ENCODE peak calls at places on chromosomes 16 and 17, in four cellular contexts. One of them, this sample, is unnamed.

GRCh38 chr16:31360296-31360695 is 5.3 kb downstream of the ITGAX start:
- DNase-seq in HepG2: no peak
- DNase-seq in K562: no peak
- DNase-seq in H1: no peak
- DNase-seq in this sample: no peak

GRCh38 chr16:50083996-50084395 is 18.2 kb downstream of the HEATR3 start:
- DNase-seq in K562: no peak
- DNase-seq in HepG2: no peak
- DNase-seq in H1: no peak
- DNase-seq in this sample: no peak

GRCh38 chr16:66150691-66151090 is 215.8 kb upstream of the CDH5 start:
- DNase-seq in H1: no peak
- DNase-seq in K562: no peak
- DNase-seq in HepG2: no peak
- DNase-seq in this sample: no peak

GRCh38 chr17:78717431-78717980 is 64.6 kb downstream of the CYTH1 start:
- DNase-seq in H1: no peak
- DNase-seq in HepG2: peak
- DNase-seq in K562: no peak
- DNase-seq in this sample: peak

GRCh38 chr17:63113167-63113566 is 147.1 kb downstream of the TANC2 start:
- DNase-seq in K562: peak
- DNase-seq in HepG2: peak
- DNase-seq in H1: no peak
- DNase-seq in this sample: peak

GRCh38 chr17:29645516-29646051 is 22.9 kb upstream of the CORO6 start:
- DNase-seq in HepG2: no peak
- DNase-seq in H1: no peak
- DNase-seq in K562: no peak
- DNase-seq in this sample: no peak

GRCh38 chr17:69906306-69906705 is 168.7 kb upstream of the KCNJ16 start:
- DNase-seq in K562: no peak
- DNase-seq in H1: no peak
- DNase-seq in HepG2: no peak
- DNase-seq in this sample: no peak

GRCh38 chr16:69397821-69398521 is 12.2 kb upstream of the TERF2 start:
- DNase-seq in H1: no peak
- DNase-seq in HepG2: peak
- DNase-seq in K562: no peak
- DNase-seq in this sample: peak

GRCh38 chr16:58198739-58199411 is 969 bp upstream of the CSNK2A2 start:
- DNase-seq in HepG2: no peak
- DNase-seq in K562: no peak
- DNase-seq in H1: no peak
- DNase-seq in this sample: no peak

GRCh38 chr16:88965411-88965810 is 11.6 kb downstream of the CBFA2T3 start:
- DNase-seq in H1: no peak
- DNase-seq in HepG2: no peak
- DNase-seq in K562: no peak
- DNase-seq in this sample: no peak

GRCh38 chr16:87344931-87345631 is 27.9 kb upstream of the C16orf95 start:
- DNase-seq in HepG2: no peak
- DNase-seq in K562: no peak
- DNase-seq in H1: no peak
- DNase-seq in this sample: no peak

GRCh38 chr16:86778108-86778745 is 199.9 kb downstream of the FOXL1 start:
- DNase-seq in K562: no peak
- DNase-seq in HepG2: no peak
- DNase-seq in H1: no peak
- DNase-seq in this sample: no peak

GRCh38 chr16:87216824-87217205 is 100.4 kb downstream of the C16orf95 start:
- DNase-seq in HepG2: no peak
- DNase-seq in K562: no peak
- DNase-seq in H1: no peak
- DNase-seq in this sample: no peak

GRCh38 chr16:89923640-89924297 is 627 bp downstream of the TUBB3 start:
- DNase-seq in HepG2: peak
- DNase-seq in H1: no peak
- DNase-seq in K562: no peak
- DNase-seq in this sample: no peak

GRCh38 chr16:28984619-28985135 is at the start of gene LAT:
- DNase-seq in HepG2: no peak
- DNase-seq in K562: no peak
- DNase-seq in H1: no peak
- DNase-seq in this sample: no peak

GRCh38 chr17:82781894-82782274 is 30.0 kb downstream of the TBCD start:
- DNase-seq in K562: peak
- DNase-seq in H1: peak
- DNase-seq in HepG2: peak
- DNase-seq in this sample: peak

GRCh38 chr17:9878791-9879525 is 26.1 kb downstream of the RCVRN start:
- DNase-seq in H1: no peak
- DNase-seq in HepG2: no peak
- DNase-seq in K562: no peak
- DNase-seq in this sample: no peak

GRCh38 chr16:11392041-11392581 is 46.9 kb downstream of the RMI2 start:
- DNase-seq in HepG2: no peak
- DNase-seq in H1: no peak
- DNase-seq in K562: no peak
- DNase-seq in this sample: no peak

GRCh38 chr16:4052801-4053662 is 63.2 kb downstream of the ADCY9 start:
- DNase-seq in HepG2: no peak
- DNase-seq in K562: no peak
- DNase-seq in H1: no peak
- DNase-seq in this sample: no peak

GRCh38 chr17:82985973-82986372 is 93.4 kb upstream of the METRNL start:
- DNase-seq in H1: no peak
- DNase-seq in HepG2: no peak
- DNase-seq in K562: no peak
- DNase-seq in this sample: no peak

GRCh38 chr17:64411999-64412771 is 21.5 kb upstream of the PECAM1 start:
- DNase-seq in K562: no peak
- DNase-seq in H1: peak
- DNase-seq in HepG2: no peak
- DNase-seq in this sample: no peak

GRCh38 chr17:60138769-60139437 is 10.9 kb upstream of the CA4 start:
- DNase-seq in K562: no peak
- DNase-seq in H1: no peak
- DNase-seq in HepG2: no peak
- DNase-seq in this sample: no peak

GRCh38 chr16:15906439-15906838 is 18.0 kb upstream of the CEP20 start:
- DNase-seq in H1: no peak
- DNase-seq in HepG2: no peak
- DNase-seq in K562: no peak
- DNase-seq in this sample: no peak

GRCh38 chr17:75901727-75902126 is 3.0 kb downstream of the MRPL38 start:
- DNase-seq in K562: no peak
- DNase-seq in HepG2: no peak
- DNase-seq in H1: no peak
- DNase-seq in this sample: no peak
- TF ChIP-seq PHF8 in K562: no peak
- TF ChIP-seq PHF8 in HepG2: no peak
- TF ChIP-seq PHF8 in H1: no peak
- TF ChIP-seq PHF8 in this sample: no peak

DNA sequence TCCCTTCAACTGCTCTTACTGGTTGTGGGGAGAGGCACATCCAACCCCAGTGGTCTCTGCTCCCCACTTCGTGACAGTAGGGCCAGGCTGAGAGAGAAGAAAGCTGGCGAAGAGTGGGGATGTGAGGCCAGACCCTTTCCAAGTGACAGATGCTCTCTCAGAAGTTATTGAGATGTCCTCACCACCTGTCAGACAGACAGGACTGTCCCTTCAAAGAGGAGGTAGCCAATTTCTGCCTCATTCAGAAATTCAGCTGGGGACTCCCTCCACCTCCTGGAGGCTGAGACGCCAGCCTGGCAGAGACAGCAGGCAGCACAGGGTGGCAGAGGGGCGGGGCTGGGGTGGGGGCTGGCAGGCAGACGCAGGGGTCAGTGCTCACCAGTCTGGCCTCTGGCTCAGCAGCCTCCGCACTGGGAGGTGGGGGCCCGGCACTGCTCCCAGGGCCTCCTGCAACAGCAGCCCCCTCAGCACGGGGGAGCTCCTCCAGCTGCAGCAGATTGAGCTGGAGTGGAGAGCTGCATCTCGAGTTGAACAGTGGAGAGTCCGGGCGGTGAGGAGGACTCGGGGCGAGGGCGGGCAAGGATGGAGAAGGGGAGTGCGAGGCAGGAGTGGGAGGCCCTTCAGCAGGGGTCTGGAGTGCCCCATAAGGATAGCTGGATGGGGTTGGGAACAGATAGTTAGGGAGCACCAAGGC is 9.2 kb downstream of the PER1 start:
- DNase-seq in HepG2: no peak
- DNase-seq in H1: no peak
- DNase-seq in K562: no peak
- DNase-seq in this sample: no peak
- TF ChIP-seq PHF8 in HepG2: no peak
- TF ChIP-seq PHF8 in H1: no peak
- TF ChIP-seq PHF8 in K562: no peak
- TF ChIP-seq PHF8 in this sample: no peak

DNA sequence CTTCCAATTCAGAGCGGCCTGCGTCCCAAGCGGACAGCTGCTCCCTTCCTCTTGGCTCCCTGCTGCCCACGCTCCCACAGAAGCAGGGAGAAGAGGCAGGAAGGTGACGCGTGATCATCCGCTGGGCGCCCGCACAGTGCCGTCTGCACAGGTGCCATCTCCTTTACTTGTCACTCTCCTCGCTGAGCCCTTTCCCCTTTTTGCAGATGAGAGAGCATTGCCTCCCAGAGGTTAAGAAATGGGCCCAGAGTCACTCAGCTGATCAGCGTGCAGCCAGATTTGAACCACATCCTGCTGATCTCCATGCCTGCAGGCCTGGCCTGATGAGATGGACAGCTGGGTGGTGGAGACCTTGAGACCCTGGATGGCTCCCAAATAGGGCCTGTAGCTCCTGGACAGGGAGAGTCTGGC is 299.8 kb downstream of the SEC14L1 start:
- DNase-seq in K562: no peak
- DNase-seq in H1: no peak
- DNase-seq in HepG2: no peak
- DNase-seq in this sample: no peak
- TF ChIP-seq PHF8 in K562: no peak
- TF ChIP-seq PHF8 in H1: no peak
- TF ChIP-seq PHF8 in HepG2: no peak
- TF ChIP-seq PHF8 in this sample: no peak

GRCh38 chr16:25575363-25575762 is 116.4 kb upstream of the HS3ST4 start:
- DNase-seq in H1: no peak
- DNase-seq in K562: no peak
- DNase-seq in HepG2: no peak
- DNase-seq in this sample: no peak
- TF ChIP-seq PHF8 in H1: no peak
- TF ChIP-seq PHF8 in K562: no peak
- TF ChIP-seq PHF8 in HepG2: no peak
- TF ChIP-seq PHF8 in this sample: no peak

DNA sequence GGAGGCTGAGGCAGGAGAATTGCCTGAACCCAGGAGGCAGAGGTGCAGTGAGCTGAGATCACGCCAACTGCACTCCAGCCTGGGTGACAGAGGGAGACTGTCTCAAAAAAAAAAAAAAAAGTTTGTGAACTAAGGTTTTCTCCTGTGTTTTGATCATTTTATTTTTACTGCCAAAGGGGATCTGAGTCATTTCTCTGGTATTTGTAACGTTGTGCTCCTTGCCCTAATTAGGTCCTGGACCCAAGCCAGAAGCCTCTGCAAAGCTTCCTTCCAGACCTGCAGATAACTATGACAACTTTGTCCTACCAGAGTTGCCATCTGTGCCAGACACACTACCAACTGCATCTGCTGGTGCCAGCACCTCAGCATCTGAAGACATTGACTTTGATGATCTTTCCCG is 32.1 kb downstream of the IST1 start:
- DNase-seq in K562: no peak
- DNase-seq in H1: no peak
- DNase-seq in HepG2: no peak
- DNase-seq in this sample: peak
- TF ChIP-seq PHF8 in K562: no peak
- TF ChIP-seq PHF8 in H1: no peak
- TF ChIP-seq PHF8 in HepG2: no peak
- TF ChIP-seq PHF8 in this sample: no peak

GRCh38 chr17:17561408-17562144 is 29.9 kb downstream of the PEMT start:
- DNase-seq in K562: no peak
- DNase-seq in HepG2: no peak
- DNase-seq in H1: no peak
- DNase-seq in this sample: no peak
- TF ChIP-seq PHF8 in K562: no peak
- TF ChIP-seq PHF8 in HepG2: no peak
- TF ChIP-seq PHF8 in H1: no peak
- TF ChIP-seq PHF8 in this sample: no peak

GRCh38 chr17:48160177-48160967 is 52.8 kb downstream of the SNX11 start:
- DNase-seq in HepG2: no peak
- DNase-seq in K562: no peak
- DNase-seq in H1: peak
- DNase-seq in this sample: no peak

GRCh38 chr17:48153711-48154642 is 46.4 kb downstream of the SNX11 start:
- DNase-seq in H1: no peak
- DNase-seq in HepG2: peak
- DNase-seq in K562: peak
- DNase-seq in this sample: peak

GRCh38 chr17:48161127-48161905 is 53.8 kb downstream of the SNX11 start:
- DNase-seq in H1: no peak
- DNase-seq in HepG2: no peak
- DNase-seq in K562: no peak
- DNase-seq in this sample: no peak

GRCh38 chr17:48150602-48151001 is 43.0 kb downstream of the SNX11 start:
- DNase-seq in HepG2: no peak
- DNase-seq in H1: no peak
- DNase-seq in K562: no peak
- DNase-seq in this sample: no peak

DNA sequence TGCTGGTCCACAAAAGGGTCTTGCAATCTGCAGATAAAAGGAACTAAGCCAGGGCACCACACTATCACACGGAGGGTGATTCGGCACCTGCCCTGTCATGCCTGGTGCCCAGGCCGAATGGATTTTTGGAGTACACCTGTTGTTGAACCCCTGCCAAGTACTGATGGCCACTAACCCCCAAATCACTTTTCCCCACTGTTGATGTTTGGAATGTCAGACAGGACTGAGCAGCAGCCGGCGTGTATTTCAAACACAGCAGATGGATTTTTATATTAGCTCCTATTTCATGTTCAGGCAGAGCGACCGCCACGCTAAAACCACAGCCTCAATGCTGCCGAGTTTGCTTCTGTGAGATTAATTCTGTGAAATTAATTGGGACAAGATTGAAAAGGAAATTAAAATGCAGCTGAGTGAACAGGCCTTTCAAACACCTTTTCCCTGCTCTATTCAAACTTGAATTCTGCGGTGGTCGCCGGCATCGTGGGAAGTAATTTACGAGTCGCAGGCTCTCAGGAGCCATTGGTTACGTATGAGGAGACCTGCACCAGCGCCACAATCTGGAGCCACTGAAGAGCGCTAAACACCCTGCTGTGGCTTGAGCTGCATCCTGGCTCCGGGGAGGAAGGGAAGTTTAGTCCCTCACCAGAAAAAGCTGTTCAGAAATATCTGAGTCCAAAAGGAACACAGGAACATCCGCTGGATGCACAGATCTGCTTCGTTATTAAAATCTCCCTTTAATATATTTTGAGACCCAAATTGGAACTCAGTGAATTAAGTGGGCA is 48.5 kb downstream of the SNX11 start:
- DNase-seq in H1: no peak
- DNase-seq in HepG2: no peak
- DNase-seq in K562: no peak
- DNase-seq in this sample: no peak
- TF ChIP-seq PHF8 in H1: no peak
- TF ChIP-seq PHF8 in HepG2: no peak
- TF ChIP-seq PHF8 in K562: no peak
- TF ChIP-seq PHF8 in this sample: no peak

This sample was measured in A549.